ENCODE peak calls at places on chromosomes 5 and 9, in seven cellular contexts. Q, G, S, J, K, Y and U are unnamed samples. For H3K4me1, the result is how much of the 10 kb centered on the place peaks cover.

GRCh38 chr5:67989457-67989856 is 226.1 kb upstream of the PIK3R1 start:
- DNase-seq in Y (no peak), G (no peak), S (no peak), J (no peak), K (no peak), Q (no peak), U (no peak)

GRCh38 chr5:14628346-14628745 is 36.2 kb upstream of the OTULIN start:
- DNase-seq in S (peak), J (peak), Y (peak), K (no peak), G (no peak), Q (no peak), U (no peak)

GRCh38 chr5:138824924-138825863 is 49.9 kb downstream of the LRRTM2 start:
- DNase-seq in J (no peak), S (peak), Y (no peak), G (no peak), Q (no peak), K (no peak), U (no peak)

GRCh38 chr9:127398715-127399400 is 1.9 kb downstream of the SLC2A8 start:
- DNase-seq in Y (no peak), Q (no peak), G (no peak), K (no peak), S (no peak), J (no peak), U (peak)

GRCh38 chr5:98786178-98786853 is 12.9 kb downstream of the RGMB start:
- DNase-seq in K (no peak), J (no peak), Y (no peak), Q (no peak), S (no peak), G (no peak), U (no peak)

GRCh38 chr5:154865466-154866184 is 7.2 kb downstream of the CNOT8 start:
- DNase-seq in Q (no peak), K (no peak), J (no peak), S (no peak), G (no peak), Y (no peak), U (no peak)

GRCh38 chr5:159971038-159971437 is 37.9 kb upstream of the TTC1 start:
- DNase-seq in G (no peak), S (no peak), J (no peak), Y (no peak), Q (no peak), K (no peak), U (no peak)

GRCh38 chr9:107422189-107422802 is 67.3 kb downstream of the KLF4 start:
- DNase-seq in Q (peak), J (peak), Y (peak), K (peak), S (peak), G (peak), U (no peak)

GRCh38 chr5:54148062-54148461 is 162.3 kb downstream of the ARL15 start:
- DNase-seq in Q (no peak), S (no peak), K (no peak), J (no peak), G (no peak), Y (no peak), U (no peak)
- TF ChIP-seq CTCF in Q (no peak), S (peak), K (no peak), J (no peak), G (no peak), Y (peak), U (no peak)

DNA sequence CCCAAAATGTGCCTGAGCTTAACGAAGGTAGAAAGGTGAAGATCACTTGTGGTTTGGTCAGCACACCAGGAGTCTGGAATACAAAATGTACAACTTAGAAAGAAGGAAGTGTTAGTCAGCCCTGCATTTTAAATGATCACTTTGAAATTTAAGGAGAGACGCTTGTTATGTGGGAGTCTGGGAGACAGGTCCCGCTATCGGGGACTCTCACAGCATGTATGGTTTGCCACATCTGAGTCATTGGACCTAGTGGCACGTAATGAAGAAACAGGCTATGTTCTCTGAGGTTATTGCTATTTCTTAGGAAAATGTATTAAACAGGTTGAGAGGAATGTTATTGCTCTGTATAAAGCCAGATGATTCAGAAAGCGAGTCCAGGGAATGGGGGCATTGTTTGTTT is 2362.5 kb upstream of the WWC1 start:
- DNase-seq in Q (no peak), J (no peak), G (no peak), Y (no peak), K (no peak), S (no peak), U (no peak)
- TF ChIP-seq EP300 in Q (no peak), J (no peak), G (no peak), Y (no peak), K (no peak), S (no peak), U (no peak)

GRCh38 chr5:10161778-10162177 is 87.9 kb downstream of the ATPSCKMT start:
- DNase-seq in K (no peak), Q (no peak), G (no peak), Y (no peak), S (no peak), J (no peak), U (no peak)
- H3K4me1 ChIP-seq in K (under half), Q (under half), G (under half), Y (under half), S (under half), J (under half), U (under half)

GRCh38 chr5:175678074-175678473 is 20.2 kb downstream of the HRH2 start:
- DNase-seq in Q (no peak), J (no peak), S (no peak), Y (no peak), G (no peak), K (no peak), U (no peak)
- TF ChIP-seq CTCF in Q (no peak), J (no peak), S (no peak), Y (no peak), G (no peak), K (no peak), U (no peak)

GRCh38 chr5:125412051-125412560 is 665.7 kb upstream of the ZNF608 start:
- DNase-seq in Q (no peak), Y (no peak), S (no peak), K (no peak), J (no peak), G (peak), U (no peak)
- TF ChIP-seq EP300 in Q (no peak), Y (no peak), S (no peak), K (no peak), J (no peak), G (no peak), U (no peak)

GRCh38 chr5:132417889-132418432 is 48.5 kb downstream of the SLC22A5 start:
- DNase-seq in Q (no peak), J (no peak), K (no peak), S (no peak), Y (no peak), G (no peak), U (no peak)

GRCh38 chr5:132417461-132417860 is 48.0 kb downstream of the SLC22A5 start:
- DNase-seq in Y (no peak), G (no peak), K (no peak), J (no peak), S (no peak), Q (no peak), U (no peak)

GRCh38 chr5:132414634-132415377 is 45.3 kb downstream of the SLC22A5 start:
- DNase-seq in K (peak), J (no peak), S (peak), Q (no peak), Y (no peak), G (no peak), U (no peak)

GRCh38 chr5:132417010-132417439 is 47.5 kb downstream of the SLC22A5 start:
- DNase-seq in Q (no peak), S (no peak), J (no peak), K (no peak), G (no peak), Y (no peak), U (no peak)

DNA sequence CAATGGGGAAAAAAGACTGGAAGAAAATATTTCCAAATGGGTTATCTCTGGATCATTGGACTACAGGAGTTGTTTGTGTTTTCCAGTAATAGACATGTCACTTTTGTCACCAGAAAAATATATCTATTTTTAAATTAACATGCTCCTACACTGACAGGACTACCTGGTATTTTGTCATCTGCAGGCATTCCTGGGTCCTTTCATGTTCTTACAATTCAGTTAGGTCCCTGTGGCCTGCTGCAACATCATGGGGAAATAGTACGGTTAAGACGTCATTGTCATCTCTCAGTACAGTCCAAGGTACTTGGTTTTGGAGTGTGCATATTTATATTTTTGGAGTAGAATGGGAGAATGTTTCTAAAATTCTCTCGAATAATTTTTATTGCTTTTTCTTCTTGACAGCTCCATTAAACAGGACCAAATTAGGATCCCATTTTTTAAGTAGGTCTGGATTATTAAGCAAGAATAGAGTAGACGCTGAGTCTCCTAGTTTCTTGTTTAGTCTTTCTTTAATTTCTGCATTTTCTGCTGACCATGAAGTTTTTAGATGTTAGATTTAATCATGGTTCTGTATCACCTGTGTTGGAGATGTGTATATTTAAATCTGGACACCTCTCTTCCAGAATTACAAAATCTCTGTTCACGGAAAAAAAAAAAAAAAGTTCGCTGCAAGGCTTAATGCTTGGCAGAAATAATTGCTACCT is 46.9 kb downstream of the SLC22A5 start:
- DNase-seq in Y (no peak), Q (no peak), K (no peak), S (no peak), J (no peak), G (no peak), U (no peak)
- H3K4me1 ChIP-seq in Y (half or more), Q (half or more), K (under half), S (under half), J (under half), G (half or more), U (half or more)

DNA sequence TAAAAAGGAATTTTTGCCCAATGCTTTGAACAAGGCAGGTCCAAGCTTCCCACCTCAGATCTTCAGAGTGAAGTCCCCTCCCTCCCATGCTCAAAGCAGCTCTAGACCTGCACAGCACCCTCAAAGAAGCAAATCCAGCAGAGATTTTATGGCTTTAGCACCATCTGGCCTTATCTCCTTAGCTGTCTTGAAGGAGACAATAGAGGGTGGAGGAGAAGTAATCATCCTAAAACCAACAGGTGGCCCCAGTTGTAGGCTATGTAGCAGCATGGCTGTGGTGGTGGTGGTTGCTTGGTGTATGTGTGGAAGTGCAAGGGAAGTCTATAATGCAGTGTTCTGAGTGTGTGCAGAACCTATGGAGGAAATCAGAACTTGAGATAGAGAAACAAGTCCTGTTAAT is 140.1 kb downstream of the GRIA1 start:
- DNase-seq in K (no peak), S (no peak), J (no peak), Y (no peak), G (no peak), Q (no peak), U (no peak)
- TF ChIP-seq CTCF in K (no peak), S (no peak), J (no peak), Y (no peak), G (no peak), Q (no peak), U (no peak)

GRCh38 chr9:36006541-36006940 is 30.2 kb upstream of the RECK start:
- DNase-seq in S (no peak), G (no peak), J (no peak), K (no peak), Y (no peak), Q (no peak), U (no peak)
- TF ChIP-seq EP300 in S (no peak), G (no peak), J (no peak), K (no peak), Y (no peak), Q (no peak), U (no peak)

GRCh38 chr5:142428036-142428772 is 103.4 kb upstream of the SPRY4 start:
- DNase-seq in J (no peak), G (no peak), Y (no peak), Q (no peak), S (no peak), K (no peak), U (no peak)

GRCh38 chr5:142426129-142426641 is 101.4 kb upstream of the SPRY4 start:
- DNase-seq in Q (no peak), S (no peak), Y (no peak), J (no peak), G (peak), K (no peak), U (no peak)

GRCh38 chr5:142427529-142427928 is 102.7 kb upstream of the SPRY4 start:
- DNase-seq in S (no peak), Q (no peak), Y (no peak), J (no peak), K (no peak), G (no peak), U (no peak)

GRCh38 chr5:142426676-142427364 is 102.0 kb upstream of the SPRY4 start:
- DNase-seq in G (no peak), S (no peak), Y (no peak), Q (no peak), K (no peak), J (no peak), U (no peak)

DNA sequence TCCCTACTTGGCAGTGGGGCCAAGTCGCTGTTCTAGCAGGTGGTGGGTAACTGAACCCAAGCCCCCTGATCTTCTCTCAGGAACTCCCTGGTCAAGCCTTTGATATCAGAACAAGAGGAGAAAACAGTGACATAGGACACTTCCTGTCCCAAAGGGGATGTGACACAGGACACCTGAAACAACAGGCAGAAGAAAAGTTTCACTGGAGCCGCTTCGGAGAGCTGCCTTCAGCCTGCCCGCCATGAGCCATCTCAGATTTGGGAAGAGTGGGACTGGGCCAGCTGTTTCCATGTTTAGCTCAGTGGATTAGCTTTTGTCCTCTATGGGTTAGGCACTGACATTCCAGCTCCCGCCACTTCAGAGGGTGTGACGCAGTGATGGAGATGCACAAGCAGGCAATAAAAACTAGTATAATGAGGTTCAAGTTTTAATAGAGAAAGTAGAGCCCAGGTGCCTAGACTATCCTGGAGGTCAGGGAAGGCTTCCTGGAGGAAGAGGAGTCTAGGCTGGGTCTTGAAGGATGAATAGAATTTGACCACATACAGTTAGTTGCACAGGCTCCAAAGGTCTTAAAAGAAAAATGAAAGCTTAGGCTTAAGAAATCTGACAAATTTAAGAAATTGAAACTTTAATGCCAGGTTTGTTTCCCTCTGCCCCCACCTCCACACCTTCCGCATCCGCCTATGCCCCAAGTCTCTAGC is 104.1 kb upstream of the SPRY4 start:
- DNase-seq in J (no peak), Y (no peak), G (no peak), S (no peak), Q (no peak), K (no peak), U (no peak)
- H3K4me1 ChIP-seq in J (under half), Y (under half), G (under half), S (under half), Q (under half), K (under half), U (under half)